ENCODE peak calls at places on chromosomes 3 and 15, in seven cellular contexts. X is AG04450, B is iPS-NIHi11, H is NCI-H1105, Q is mesendoderm, I is HEK293T, Y is non-pigmented ciliary epithelial cell. W is an unnamed sample.

GRCh38 chr15:87564666-87565065 is 691.9 kb downstream of the NTRK3 start:
- DNase-seq in X (no peak), B (no peak), H (no peak), Q (no peak), I (no peak), Y (no peak), W (no peak)

GRCh38 chr3:136835817-136836510 is 17.0 kb downstream of the SLC35G2 start:
- DNase-seq in X (no peak), B (no peak), H (no peak), Q (no peak), I (no peak), Y (no peak), W (no peak)

GRCh38 chr15:25810631-25811077 is 52.5 kb downstream of the ATP10A start:
- DNase-seq in X (no peak), B (peak), H (no peak), Q (peak), I (no peak), Y (no peak), W (no peak)

GRCh38 chr3:32340039-32340438 is 51.6 kb upstream of the CMTM7 start:
- DNase-seq in X (no peak), B (peak), H (peak), Q (peak), I (peak), Y (peak), W (no peak)

GRCh38 chr3:72492240-72492639 is 356.0 kb downstream of the SHQ1 start:
- DNase-seq in X (peak), B (no peak), H (no peak), Q (peak), I (no peak), Y (peak), W (no peak)

GRCh38 chr15:45205192-45205591 is 17.4 kb upstream of the SHF start:
- DNase-seq in X (peak), B (peak), H (peak), Q (peak), I (peak), Y (peak), W (no peak)

GRCh38 chr15:76340802-76341365 is 4.3 kb downstream of the ISL2 start:
- DNase-seq in X (no peak), B (no peak), H (no peak), Q (peak), I (no peak), Y (no peak), W (no peak)

GRCh38 chr3:59709702-59710555 is 660.1 kb upstream of the CFAP20DC start:
- DNase-seq in X (no peak), B (no peak), H (no peak), Q (no peak), I (no peak), Y (no peak), W (no peak)

GRCh38 chr3:123390865-123391613 is 57.9 kb downstream of the ADCY5 start:
- DNase-seq in X (no peak), B (no peak), H (no peak), Q (no peak), I (no peak), Y (no peak), W (no peak)

GRCh38 chr3:37115451-37115850 is 58.9 kb downstream of the LRRFIP2 start:
- DNase-seq in X (no peak), B (no peak), H (no peak), Q (no peak), I (no peak), Y (no peak), W (no peak)

GRCh38 chr3:109191431-109191830 is 54.9 kb downstream of the C3orf85 start:
- DNase-seq in X (no peak), B (no peak), H (no peak), Q (no peak), I (no peak), Y (no peak), W (no peak)

GRCh38 chr3:193342551-193342950 is 36.0 kb downstream of the ATP13A5 start:
- DNase-seq in X (no peak), B (peak), H (no peak), Q (peak), I (no peak), Y (no peak), W (no peak)

GRCh38 chr15:25179673-25180511 is 225.1 kb downstream of the SNRPN start:
- DNase-seq in X (no peak), B (peak), H (no peak), Q (no peak), I (no peak), Y (no peak), W (no peak)

GRCh38 chr3:149494759-149495580 is 20.5 kb downstream of the TM4SF4 start:
- DNase-seq in X (no peak), B (no peak), H (no peak), Q (no peak), I (no peak), Y (no peak), W (no peak)

GRCh38 chr3:184565421-184566211 is 4.0 kb downstream of the EPHB3 start:
- DNase-seq in X (peak), B (peak), H (peak), Q (peak), I (no peak), Y (peak), W (peak)